ENCODE peak calls at places on chromosomes 12 and 14, in four cellular contexts. Q, F, I and S are unnamed samples.

GRCh38 chr12:30301291-30301690 is 394.4 kb downstream of the IPO8 start:
- DNase-seq in Q (no peak), F (no peak), I (no peak), S (no peak)

GRCh38 chr12:24561882-24562760 is 386.8 kb downstream of the BCAT1 start:
- DNase-seq in Q (no peak), F (peak), I (peak), S (no peak)

GRCh38 chr12:95733156-95733825 is 57.3 kb downstream of the NTN4 start:
- DNase-seq in Q (no peak), F (no peak), I (no peak), S (no peak)

GRCh38 chr12:120119395-120119973 is 2.9 kb upstream of the RAB35 start:
- DNase-seq in Q (no peak), F (no peak), I (no peak), S (no peak)

GRCh38 chr12:14994610-14995009 is 21.8 kb downstream of the PDE6H start:
- DNase-seq in Q (no peak), F (no peak), I (no peak), S (no peak)

GRCh38 chr14:81509838-81510452 is 23.7 kb downstream of the SEL1L start:
- DNase-seq in Q (no peak), F (no peak), I (no peak), S (no peak)

GRCh38 chr12:98828802-98829600 is 183.9 kb downstream of the APAF1 start:
- DNase-seq in Q (no peak), F (no peak), I (no peak), S (no peak)

GRCh38 chr12:54439521-54440255 is 20.6 kb upstream of the ITGA5 start:
- DNase-seq in Q (no peak), F (no peak), I (no peak), S (no peak)

GRCh38 chr12:51721281-51721940 is 127.1 kb downstream of the FIGNL2 start:
- DNase-seq in Q (no peak), F (peak), I (peak), S (peak)

GRCh38 chr12:111788178-111788654 is 21.5 kb downstream of the ALDH2 start:
- DNase-seq in Q (peak), F (peak), I (no peak), S (no peak)

GRCh38 chr12:92414383-92415065 is 268.9 kb upstream of the BTG1 start:
- DNase-seq in Q (no peak), F (no peak), I (no peak), S (no peak)
- TF ChIP-seq CTCF in Q (no peak), F (no peak), I (no peak), S (peak)

DNA sequence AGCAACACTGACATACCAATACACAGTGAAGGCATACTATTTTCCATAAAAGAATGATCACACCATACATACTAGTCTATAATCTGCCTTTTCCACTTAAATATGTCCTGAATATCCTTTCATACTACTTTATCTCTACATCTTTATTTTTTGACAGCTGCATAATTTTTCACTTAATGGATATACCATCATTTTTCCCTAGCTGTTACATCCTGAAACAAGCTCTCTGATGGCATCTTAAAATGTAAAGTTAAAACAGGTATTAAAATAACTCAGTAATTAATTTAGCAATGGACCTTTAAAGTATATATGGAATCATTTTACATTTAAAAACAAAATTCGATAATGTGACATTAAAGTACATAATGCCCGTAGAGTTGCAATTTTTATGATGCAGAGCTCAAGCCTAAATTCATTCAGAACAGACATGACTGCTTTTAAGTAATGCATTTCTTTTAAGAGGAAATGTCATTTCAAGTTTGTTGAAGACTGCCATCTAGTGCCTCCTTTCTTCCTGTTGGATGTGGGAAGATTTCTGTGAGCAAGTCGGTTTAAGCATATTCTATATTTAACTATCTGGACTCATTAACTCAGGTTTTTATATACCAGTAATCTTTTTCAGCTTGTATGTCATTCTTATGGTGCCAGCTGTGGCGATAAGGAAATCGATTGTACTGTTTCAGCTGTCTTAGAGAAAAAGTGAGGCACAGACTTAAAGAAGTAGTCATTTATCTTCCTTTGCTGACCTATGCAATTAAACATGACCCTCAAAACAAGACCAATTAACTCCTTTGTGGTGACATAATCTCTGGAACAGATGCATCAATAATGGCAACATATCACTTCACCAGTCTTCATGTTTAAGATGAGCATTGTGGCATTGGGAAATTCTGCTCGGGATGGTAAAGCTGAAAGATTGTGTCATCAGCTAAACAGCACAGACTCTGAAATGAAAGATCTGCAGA is 20.3 kb downstream of the PRICKLE1 start:
- DNase-seq in Q (no peak), F (no peak), I (no peak), S (no peak)
- TF ChIP-seq CTCF in Q (peak), F (peak), I (peak), S (peak)

DNA sequence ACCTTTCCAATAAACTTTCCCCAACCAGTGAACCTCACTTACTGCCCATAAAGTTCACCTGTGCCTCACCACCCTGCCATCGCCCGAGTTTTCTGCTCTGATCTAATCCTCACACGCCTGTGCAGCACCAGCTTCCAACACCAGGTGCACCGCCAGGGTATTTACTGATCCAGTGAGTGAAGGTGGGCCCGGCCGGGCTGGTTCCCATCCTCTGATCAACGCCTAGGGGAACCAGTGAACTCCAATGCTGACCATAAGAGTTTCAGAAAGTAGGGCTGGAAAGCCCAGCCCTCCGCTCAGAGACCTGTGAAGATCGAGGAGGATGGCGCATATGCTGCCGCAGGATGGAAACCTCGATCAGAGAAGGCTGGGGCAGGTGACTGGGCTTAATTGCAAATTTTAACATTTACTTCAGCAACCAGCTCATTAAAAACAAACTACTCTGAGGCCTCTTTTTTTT is 685 bp upstream of the MYL6B start:
- DNase-seq in Q (no peak), F (peak), I (peak), S (peak)
- TF ChIP-seq CTCF in Q (peak), F (peak), I (no peak), S (peak)

GRCh38 chr14:22836301-22837058 is at the start of gene MMP14:
- DNase-seq in Q (peak), F (peak), I (peak), S (no peak)
- TF ChIP-seq CTCF in Q (peak), F (no peak), I (no peak), S (peak)

GRCh38 chr14:31449971-31450610 is 7.2 kb downstream of the DTD2 start:
- DNase-seq in Q (no peak), F (no peak), I (no peak), S (no peak)
- TF ChIP-seq CTCF in Q (peak), F (peak), I (no peak), S (peak)

GRCh38 chr14:96038558-96038919 is 623 bp upstream of the C14orf132 start:
- DNase-seq in Q (no peak), F (no peak), I (no peak), S (no peak)

GRCh38 chr14:96038920-96039632 is at the start of gene C14orf132:
- DNase-seq in Q (no peak), F (peak), I (peak), S (no peak)

GRCh38 chr14:96037891-96038557 is 1.1 kb upstream of the C14orf132 start:
- DNase-seq in Q (no peak), F (peak), I (no peak), S (no peak)

GRCh38 chr14:96040836-96041371 is 1.7 kb downstream of the C14orf132 start:
- DNase-seq in Q (no peak), F (no peak), I (no peak), S (no peak)

DNA sequence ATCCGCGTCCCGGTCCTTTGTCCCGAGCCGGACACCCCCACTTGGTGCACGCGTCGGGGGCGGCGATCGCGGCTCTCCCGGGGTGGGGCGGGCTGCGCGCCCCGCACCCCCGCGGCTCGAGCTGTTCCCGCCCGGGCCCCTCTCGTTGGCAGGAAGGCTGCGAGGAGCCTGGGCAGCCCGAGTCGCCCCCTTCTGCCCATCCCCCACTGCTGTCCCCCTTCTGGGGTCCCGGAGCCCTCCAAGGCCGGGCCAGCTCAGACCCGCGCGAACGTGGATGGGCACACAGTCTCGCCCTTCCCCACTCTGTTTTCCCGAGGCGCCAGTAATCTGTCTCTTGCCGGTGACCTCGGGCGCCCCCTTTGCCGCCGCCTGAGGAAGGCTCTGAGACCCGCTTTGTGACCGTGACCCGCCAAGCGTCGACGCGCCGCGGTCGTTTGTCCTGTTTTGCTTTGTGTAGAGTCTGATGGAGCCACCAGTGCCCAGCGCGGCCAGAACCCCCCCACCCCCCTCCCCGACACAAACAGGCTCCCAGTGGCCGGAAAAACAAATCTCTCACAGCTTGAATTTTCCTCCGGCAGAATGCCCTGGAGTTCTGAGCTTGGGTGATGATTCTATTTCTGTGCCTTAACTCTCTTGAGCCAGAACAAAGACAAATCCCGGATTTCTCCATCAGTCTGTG is 610 bp downstream of the C14orf132 start:
- DNase-seq in Q (no peak), F (peak), I (no peak), S (no peak)
- TF ChIP-seq CTCF in Q (peak), F (no peak), I (no peak), S (peak)

DNA sequence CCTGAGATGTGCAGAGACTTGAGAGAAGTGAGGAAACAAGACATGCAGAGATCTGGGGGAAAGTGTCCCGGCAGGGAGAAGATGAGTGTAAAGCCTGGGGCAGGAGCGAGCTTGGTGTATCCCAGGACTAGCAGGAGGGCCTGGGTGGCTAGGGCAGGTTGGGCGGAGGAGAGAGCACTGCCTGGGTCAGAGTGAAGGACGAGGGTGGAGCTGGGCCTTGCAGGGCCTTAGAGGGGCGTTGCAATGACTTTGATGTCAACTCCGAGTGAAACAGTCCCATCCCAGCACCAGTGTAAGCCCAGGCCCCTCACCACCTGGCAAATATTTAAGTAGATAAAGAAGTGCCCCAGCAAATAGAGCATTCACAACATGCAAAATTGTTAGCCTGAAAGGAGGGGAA is 24.2 kb upstream of the RFLNA start:
- DNase-seq in Q (no peak), F (no peak), I (no peak), S (no peak)
- TF ChIP-seq CTCF in Q (no peak), F (no peak), I (no peak), S (no peak)

GRCh38 chr12:117590999-117591398 is 229.6 kb upstream of the NOS1 start:
- DNase-seq in Q (no peak), F (no peak), I (no peak), S (no peak)
- TF ChIP-seq CTCF in Q (no peak), F (no peak), I (no peak), S (no peak)

DNA sequence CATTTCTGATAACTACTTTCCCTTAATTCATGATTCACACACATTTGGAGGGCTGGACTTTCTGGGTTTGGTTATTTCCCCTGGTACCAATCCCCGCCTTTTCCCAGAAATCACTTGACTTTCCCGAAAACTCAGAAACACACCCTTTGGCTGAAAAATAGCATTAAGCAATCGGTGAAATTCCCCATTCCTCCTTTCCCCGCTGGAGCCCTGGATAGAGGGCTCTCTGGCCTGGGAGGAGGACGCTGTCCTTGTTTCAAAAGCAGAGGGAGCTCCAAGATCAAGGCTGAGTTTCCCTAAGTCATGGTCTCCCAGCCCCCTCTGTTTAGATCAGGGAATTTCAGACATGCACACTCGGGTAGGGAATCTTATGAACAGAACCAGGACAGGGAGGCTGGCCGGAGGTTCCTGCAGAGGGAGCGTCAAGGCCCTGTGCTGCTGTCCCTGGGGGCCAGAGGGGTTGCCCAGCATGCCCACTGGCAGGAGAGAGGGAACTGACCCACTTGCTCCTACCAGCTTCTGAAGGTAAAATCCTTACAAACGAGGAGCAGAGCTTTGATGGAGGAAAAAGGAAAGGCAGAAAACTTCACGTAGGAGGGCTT is at the start of gene C1S:
- DNase-seq in Q (peak), F (peak), I (no peak), S (no peak)
- TF ChIP-seq CTCF in Q (peak), F (peak), I (no peak), S (peak)